ENCODE peak calls at places on chromosomes 13 and 19, in six cellular contexts. R, S, I, X, Z and W are unnamed samples.
A peak's percentile ranks its signal among the peaks of the same experiment; 100 is the strongest.

GRCh38 chr19:1791879-1792278 is 20.2 kb downstream of the ATP8B3 start:
- DNase-seq in X (no peak), S (no peak), R (no peak), I (no peak), Z (no peak), W (no peak)

GRCh38 chr19:47813995-47814328 is 7.8 kb upstream of the CRX start:
- DNase-seq in I (no peak), R (no peak), S (no peak), X (no peak), Z (no peak), W (no peak)

GRCh38 chr13:109869312-109870237 is 83.2 kb upstream of the IRS2 start:
- DNase-seq in Z (peak; percentile 16), I (no peak), R (peak; percentile 85), S (peak; percentile 44), X (peak; percentile 66), W (no peak)

GRCh38 chr13:95360464-95361097 is 59.3 kb upstream of the ABCC4 start:
- DNase-seq in X (no peak), I (no peak), S (peak; percentile 49), Z (no peak), R (peak; percentile 13), W (no peak)

GRCh38 chr13:83048419-83048818 is 833.9 kb downstream of the SLITRK1 start:
- DNase-seq in X (no peak), S (peak; percentile 3), R (peak; percentile 49), Z (no peak), I (no peak), W (no peak)

GRCh38 chr13:43470610-43471009 is 316.2 kb downstream of the ENOX1 start:
- DNase-seq in Z (no peak), I (no peak), R (no peak), S (peak; percentile 4), X (no peak), W (no peak)

GRCh38 chr13:73216381-73216831 is 157.6 kb downstream of the KLF5 start:
- DNase-seq in X (no peak), I (no peak), Z (no peak), R (no peak), S (no peak), W (no peak)

GRCh38 chr19:51739466-51740213 is 12.0 kb downstream of the FPR1 start:
- DNase-seq in X (no peak), I (no peak), Z (no peak), R (no peak), S (no peak), W (no peak)

GRCh38 chr13:109235901-109236300 is 550.5 kb downstream of the IRS2 start:
- DNase-seq in X (no peak), I (no peak), Z (no peak), R (no peak), S (no peak), W (no peak)

GRCh38 chr13:75881109-75881775 is 245.1 kb downstream of the LMO7 start:
- DNase-seq in I (no peak), Z (no peak), R (no peak), X (no peak), S (peak; percentile 77), W (no peak)

GRCh38 chr19:42422092-42422575 is 5.1 kb downstream of the LIPE start:
- DNase-seq in I (no peak), R (no peak), Z (no peak), S (no peak), X (no peak), W (no peak)

GRCh38 chr13:70568571-70568970 is 460.3 kb upstream of the KLHL1 start:
- DNase-seq in X (no peak), I (peak; percentile 47), S (peak; percentile 26), Z (no peak), R (peak; percentile 64), W (no peak)

GRCh38 chr13:105679832-105680231 is 855.6 kb downstream of the EFNB2 start:
- DNase-seq in S (no peak), X (no peak), R (no peak), Z (no peak), I (no peak), W (no peak)

GRCh38 chr13:111288276-111288675 is 32.2 kb upstream of the TEX29 start:
- DNase-seq in I (no peak), R (no peak), S (no peak), Z (no peak), X (no peak), W (no peak)

GRCh38 chr13:112959701-112960542 is 9.1 kb upstream of the MCF2L start:
- DNase-seq in Z (no peak), S (no peak), X (no peak), I (no peak), R (no peak), W (no peak)

GRCh38 chr19:13962738-13963602 is 10.7 kb downstream of the DCAF15 start:
- DNase-seq in X (no peak), R (peak; percentile 47), Z (no peak), I (no peak), S (peak; percentile 60), W (peak; percentile 83)

GRCh38 chr13:40342461-40342860 is 324.0 kb downstream of the FOXO1 start:
- DNase-seq in X (no peak), S (no peak), I (no peak), R (no peak), Z (no peak), W (peak; percentile 42)

GRCh38 chr13:78241278-78241919 is 322.8 kb upstream of the EDNRB start:
- DNase-seq in X (no peak), S (peak; percentile 11), I (peak; percentile 73), Z (no peak), R (peak; percentile 58), W (no peak)

GRCh38 chr19:37551123-37551993 is 43.2 kb downstream of the ZNF571 start:
- DNase-seq in S (peak; percentile 44), I (peak; percentile 69), Z (no peak), R (peak; percentile 81), X (no peak), W (no peak)

GRCh38 chr13:41613984-41614581 is 156.7 kb downstream of the RGCC start:
- DNase-seq in Z (no peak), R (peak; percentile 97), X (no peak), S (peak; percentile 96), I (no peak), W (no peak)

GRCh38 chr19:4636151-4636717 is 3.1 kb upstream of the TNFAIP8L1 start:
- DNase-seq in S (peak; percentile 34), R (peak; percentile 51), I (peak; percentile 78), X (peak; percentile 59), Z (no peak), W (peak; percentile 93)

GRCh38 chr13:104773775-104774174 is 1707.6 kb upstream of the SLC10A2 start:
- DNase-seq in X (no peak), Z (no peak), S (peak; percentile 54), I (peak; percentile 51), R (peak; percentile 70), W (no peak)

GRCh38 chr19:3433313-3433712 is 47.0 kb downstream of the SMIM24 start:
- DNase-seq in X (no peak), S (no peak), R (no peak), I (no peak), Z (no peak), W (no peak)

GRCh38 chr13:75384881-75385707 is 96.9 kb downstream of the TBC1D4 start:
- DNase-seq in I (no peak), Z (no peak), X (no peak), R (no peak), S (no peak), W (no peak)

GRCh38 chr19:31152906-31153305 is 196.3 kb downstream of the TSHZ3 start:
- DNase-seq in I (peak; percentile 19), Z (no peak), X (no peak), R (no peak), S (peak; percentile 38), W (no peak)

GRCh38 chr19:7507884-7508283 is 8.0 kb upstream of the ZNF358 start:
- DNase-seq in I (peak; percentile 63), R (peak; percentile 82), Z (peak; percentile 69), X (peak; percentile 87), S (peak; percentile 80), W (peak; percentile 89)

GRCh38 chr19:9793051-9793591 is 24.6 kb upstream of the ZNF846 start:
- DNase-seq in X (no peak), Z (peak; percentile 31), I (peak; percentile 75), R (peak; percentile 61), S (peak; percentile 32), W (no peak)

GRCh38 chr19:24078688-24079087 is 8.3 kb upstream of the ZNF254 start:
- DNase-seq in I (no peak), S (no peak), Z (no peak), R (no peak), X (no peak), W (peak; percentile 6)

GRCh38 chr13:75968103-75968838 is 332.1 kb downstream of the LMO7 start:
- DNase-seq in Z (no peak), X (no peak), I (no peak), R (no peak), S (peak; percentile 26), W (no peak)

GRCh38 chr19:48501961-48502719 is 9.5 kb downstream of the LMTK3 start:
- DNase-seq in X (peak; percentile 98), R (peak; percentile 45), I (peak; percentile 91), S (no peak), Z (no peak), W (no peak)

GRCh38 chr13:114049026-114049425 is 75.2 kb upstream of the C13orf46 start:
- DNase-seq in X (no peak), I (no peak), S (no peak), Z (no peak), R (no peak), W (no peak)

DNA sequence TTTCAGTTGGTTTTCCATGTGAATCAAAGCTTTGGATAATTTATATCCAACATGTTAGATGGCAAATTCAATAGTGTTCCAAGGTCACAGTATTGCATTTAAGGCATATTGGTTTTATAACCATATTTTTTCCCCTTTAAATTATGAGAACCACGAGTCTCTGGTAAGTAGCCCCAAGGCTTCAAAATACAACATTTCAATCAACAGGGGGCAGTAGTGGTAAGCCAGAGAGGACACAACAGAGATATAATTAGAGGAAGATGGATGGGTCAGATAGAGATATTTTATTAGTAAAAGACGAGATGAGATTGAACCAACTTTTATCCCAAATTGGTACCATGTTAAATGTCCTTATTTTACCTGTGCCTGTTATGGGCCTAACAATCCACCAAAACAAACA is 53.1 kb downstream of the KL start:
- DNase-seq in Z (no peak), R (no peak), S (no peak), I (peak; percentile 57), X (no peak), W (no peak)
- TF ChIP-seq CTCF in Z (no peak), R (peak; percentile 11), S (peak; percentile 14), I (peak; percentile 52), X (no peak), W (peak; percentile 11)

DNA sequence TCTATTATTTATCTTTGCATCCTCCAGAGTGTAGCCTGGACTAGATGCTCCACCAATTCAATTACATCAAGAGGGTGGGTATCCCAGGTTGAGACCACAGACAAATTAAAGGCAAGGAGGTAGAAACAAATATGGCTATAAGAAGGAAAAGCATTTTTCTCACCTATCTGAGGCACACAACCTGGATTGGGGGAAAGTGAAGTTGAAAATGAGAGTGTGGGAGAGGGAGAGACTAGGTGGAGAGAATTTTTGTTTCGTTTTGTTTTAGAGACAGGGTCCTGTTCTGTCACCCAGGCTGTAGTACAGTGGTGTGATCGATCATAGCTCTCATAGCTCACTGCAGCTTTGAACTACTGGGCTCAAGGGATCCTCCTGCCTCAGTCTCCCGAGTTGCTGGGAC is 5.8 kb upstream of the PRODH2 start:
- DNase-seq in I (no peak), S (no peak), Z (no peak), R (no peak), X (no peak), W (no peak)
- TF ChIP-seq CTCF in I (no peak), S (no peak), Z (no peak), R (no peak), X (no peak), W (no peak)

GRCh38 chr19:39566064-39566463 is 26.1 kb upstream of the EID2 start:
- DNase-seq in I (no peak), Z (no peak), S (no peak), R (peak; percentile 3), X (no peak), W (no peak)
- TF ChIP-seq CTCF in I (no peak), Z (no peak), S (no peak), R (no peak), X (no peak), W (no peak)

GRCh38 chr13:28528848-28529247 is 33.9 kb upstream of the FLT1 start:
- DNase-seq in X (no peak), Z (no peak), I (no peak), R (no peak), S (no peak), W (no peak)
- TF ChIP-seq CTCF in X (no peak), Z (no peak), I (no peak), R (no peak), S (peak; percentile 13), W (peak; percentile 29)